ENCODE peak calls at places on chromosome 22, in eight cellular contexts. U is fibroblast of lung, Z is A549, E is fibroblast of the aortic adventitia, C is cardiac fibroblast, S is ovary, Q is tibial nerve, A is colonic mucosa. G is an unnamed sample.

GRCh38 chr22:50162391-50162956 is 8.1 kb upstream of the PANX2 start:
- DNase-seq in U (no peak), Z (no peak), E (no peak), C (no peak), S (no peak), Q (no peak), A (no peak), G (no peak)

GRCh38 chr22:50435701-50436115 is 39.1 kb downstream of the SBF1 start:
- DNase-seq in U (no peak), Z (no peak), E (no peak), C (no peak), S (peak), Q (no peak), A (no peak), G (no peak)

GRCh38 chr22:32706149-32706548 is 95.4 kb upstream of the TIMP3 start:
- DNase-seq in U (no peak), Z (no peak), E (peak), C (no peak), S (no peak), Q (no peak), A (no peak), G (no peak)

GRCh38 chr22:29443861-29444431 is 5.6 kb downstream of the RFPL1 start:
- DNase-seq in U (no peak), Z (no peak), E (no peak), C (no peak), S (no peak), Q (no peak), A (no peak), G (no peak)

GRCh38 chr22:32308191-32308590 is 49.5 kb upstream of the RFPL3 start:
- DNase-seq in U (no peak), Z (no peak), E (no peak), C (no peak), S (no peak), Q (no peak), A (no peak), G (no peak)

GRCh38 chr22:46737976-46738641 is at the start of gene CERK:
- DNase-seq in U (peak), Z (peak), E (peak), C (peak), S (peak), Q (peak), A (peak), G (peak)

GRCh38 chr22:29030618-29031235 is 30.9 kb downstream of the C22orf31 start:
- DNase-seq in U (peak), Z (peak), E (peak), C (peak), S (peak), Q (peak), A (peak), G (no peak)

GRCh38 chr22:27476318-27476717 is 325.2 kb downstream of the MN1 start:
- DNase-seq in U (no peak), Z (no peak), E (no peak), C (no peak), S (no peak), Q (no peak), A (no peak), G (no peak)

GRCh38 chr22:17699696-17700330 is 61.3 kb downstream of the BCL2L13 start:
- DNase-seq in U (no peak), Z (no peak), E (no peak), C (no peak), S (no peak), Q (no peak), A (no peak), G (no peak)

GRCh38 chr22:38947321-38948112 is 9.9 kb upstream of the APOBEC3A start:
- DNase-seq in U (no peak), Z (no peak), E (no peak), C (no peak), S (no peak), Q (no peak), A (no peak), G (no peak)

GRCh38 chr22:29691636-29692326 is 28.0 kb upstream of the CABP7 start:
- DNase-seq in U (no peak), Z (no peak), E (no peak), C (no peak), S (no peak), Q (no peak), A (no peak), G (no peak)

GRCh38 chr22:48630848-48631247 is 1196.8 kb downstream of the BRD1 start:
- DNase-seq in U (no peak), Z (no peak), E (no peak), C (no peak), S (no peak), Q (no peak), A (no peak), G (no peak)

GRCh38 chr22:48629631-48630443 is 1197.8 kb downstream of the BRD1 start:
- DNase-seq in U (no peak), Z (no peak), E (no peak), C (no peak), S (no peak), Q (no peak), A (no peak), G (no peak)

GRCh38 chr22:48630444-48630777 is 1197.3 kb downstream of the BRD1 start:
- DNase-seq in U (no peak), Z (no peak), E (no peak), C (no peak), S (no peak), Q (no peak), A (no peak), G (no peak)

GRCh38 chr22:48632641-48633246 is 1194.9 kb downstream of the BRD1 start:
- DNase-seq in U (no peak), Z (no peak), E (no peak), C (no peak), S (no peak), Q (no peak), A (no peak), G (no peak)

DNA sequence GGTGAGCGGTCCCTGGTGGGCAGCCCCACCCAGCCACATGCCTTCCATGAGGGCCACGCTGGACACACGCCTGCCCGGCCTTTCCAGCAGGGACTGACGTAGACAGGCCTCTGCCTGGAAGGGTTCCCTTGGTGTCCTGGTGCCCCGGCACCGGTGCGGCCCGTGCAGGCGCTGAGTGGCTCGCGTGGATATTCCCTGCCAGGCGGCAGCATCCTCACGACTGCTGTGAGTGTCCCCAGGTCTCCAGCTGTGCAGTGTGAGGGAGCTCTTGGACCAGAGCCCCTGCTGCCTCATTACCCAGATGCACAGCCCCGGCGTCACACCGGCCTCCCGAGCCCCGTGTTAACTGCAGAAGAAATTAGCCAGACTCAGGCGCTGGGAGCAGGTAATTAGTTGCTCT is 1196.4 kb downstream of the BRD1 start:
- DNase-seq in U (no peak), Z (no peak), E (no peak), C (no peak), S (no peak), Q (no peak), A (no peak), G (no peak)
- H3K4me3 ChIP-seq in U (no peak), Z (no peak), E (no peak), C (no peak), S (no peak), Q (no peak), A (no peak), G (no peak)

DNA sequence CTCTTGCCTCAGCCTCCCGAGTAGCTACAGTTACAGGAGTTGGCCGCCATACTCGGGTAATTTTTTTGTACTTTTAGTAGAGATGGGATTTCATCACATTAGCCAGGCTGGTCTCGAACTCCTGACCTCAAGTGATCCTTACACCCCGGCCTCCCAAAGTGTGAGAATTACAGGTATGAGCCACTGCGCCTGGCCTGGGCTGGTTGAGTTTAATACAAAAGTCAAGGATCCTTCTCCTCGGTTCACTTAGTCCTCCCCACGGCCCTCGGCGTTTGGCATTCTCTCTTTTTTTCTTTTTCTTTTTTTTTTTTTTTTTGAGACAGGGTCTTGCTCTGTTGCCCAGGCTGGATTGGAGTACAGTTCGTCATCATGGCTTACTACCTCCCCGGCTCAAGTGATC is 33.0 kb downstream of the MCHR1 start:
- DNase-seq in U (no peak), Z (no peak), E (no peak), C (no peak), S (no peak), Q (no peak), A (no peak), G (no peak)
- TF ChIP-seq CTCF in U (no peak), Z (no peak), E (no peak), C (no peak), S (no peak), Q (no peak), A (no peak), G (no peak)

GRCh38 chr22:25110846-25111578 is 88.6 kb upstream of the CRYBB3 start:
- DNase-seq in U (peak), Z (peak), E (peak), C (peak), S (peak), Q (peak), A (peak), G (peak)

GRCh38 chr22:25112538-25113253 is 87.0 kb upstream of the CRYBB3 start:
- DNase-seq in U (no peak), Z (no peak), E (no peak), C (no peak), S (no peak), Q (no peak), A (no peak), G (no peak)

GRCh38 chr22:25113316-25113721 is 86.3 kb upstream of the CRYBB3 start:
- DNase-seq in U (no peak), Z (no peak), E (no peak), C (no peak), S (no peak), Q (no peak), A (peak), G (no peak)

GRCh38 chr22:25110596-25110845 is 89.1 kb upstream of the CRYBB3 start:
- DNase-seq in U (no peak), Z (peak), E (no peak), C (no peak), S (no peak), Q (no peak), A (no peak), G (no peak)

GRCh38 chr22:25111579-25112517 is 87.8 kb upstream of the CRYBB3 start:
- DNase-seq in U (no peak), Z (no peak), E (no peak), C (no peak), S (no peak), Q (peak), A (peak), G (no peak)
- H3K4me3 ChIP-seq in U (no peak), Z (peak), E (peak), C (peak), S (peak), Q (peak), A (peak), G (peak)

DNA sequence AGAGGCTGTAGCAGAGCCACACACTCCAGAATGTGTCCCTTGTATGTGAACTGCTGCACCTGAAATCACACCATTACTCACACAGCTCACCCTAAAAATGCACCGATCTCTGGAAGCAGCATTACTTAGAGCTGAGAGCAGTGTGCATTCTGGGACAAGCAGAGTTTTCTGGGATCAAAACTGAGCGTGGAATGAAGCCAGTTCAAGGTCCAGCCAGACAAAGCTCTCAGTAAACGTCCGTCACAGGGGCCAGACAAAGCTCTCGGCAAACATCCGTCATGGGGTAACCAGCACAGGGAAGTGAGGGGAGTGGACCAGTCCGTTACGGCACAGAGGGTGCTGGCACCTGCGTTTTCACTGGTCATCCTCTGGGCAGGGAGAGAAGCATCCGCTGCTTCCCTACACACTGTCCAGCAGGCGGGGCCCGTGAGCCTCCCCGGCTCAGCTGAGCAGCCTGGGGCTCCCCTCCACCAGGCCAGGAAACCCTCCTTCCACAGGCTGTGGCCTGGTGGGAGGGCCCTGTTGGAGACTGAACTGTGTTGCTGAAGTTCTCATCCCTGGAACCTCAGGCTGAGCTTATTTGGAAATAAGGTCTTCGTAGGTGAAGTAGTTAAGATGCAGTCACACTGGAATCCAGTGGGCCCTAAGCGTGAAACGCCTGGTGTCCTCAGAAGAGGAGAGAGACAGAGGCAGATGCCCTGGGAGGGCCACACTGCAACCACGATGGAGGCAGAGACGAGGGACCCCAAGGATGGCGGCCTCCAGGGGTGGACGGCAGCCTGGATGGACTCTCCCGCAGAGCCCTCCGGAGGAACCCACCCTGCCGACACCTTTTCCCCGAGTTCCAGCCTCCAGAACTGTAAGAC is 883.9 kb downstream of the BRD1 start:
- DNase-seq in U (no peak), Z (peak), E (no peak), C (no peak), S (no peak), Q (no peak), A (peak), G (no peak)
- TF ChIP-seq CTCF in U (no peak), Z (peak), E (no peak), C (no peak), S (no peak), Q (peak), A (peak), G (no peak)

GRCh38 chr22:36587289-36588154 is 58.6 kb upstream of the EIF3D start:
- DNase-seq in U (peak), Z (peak), E (peak), C (peak), S (no peak), Q (no peak), A (no peak), G (no peak)
- H3K4me3 ChIP-seq in U (no peak), Z (no peak), E (peak), C (peak), S (no peak), Q (no peak), A (no peak), G (no peak)

GRCh38 chr22:47842119-47842518 is 1079.7 kb downstream of the TBC1D22A start:
- DNase-seq in U (no peak), Z (no peak), E (no peak), C (no peak), S (no peak), Q (no peak), A (no peak), G (no peak)
- TF ChIP-seq CTCF in U (no peak), Z (no peak), E (no peak), C (no peak), S (no peak), Q (no peak), A (no peak), G (no peak)

GRCh38 chr22:23565942-23566715 is 14.0 kb downstream of the IGLL1 start:
- DNase-seq in U (no peak), Z (no peak), E (no peak), C (no peak), S (peak), Q (no peak), A (no peak), G (no peak)

GRCh38 chr22:23564276-23564675 is 15.8 kb downstream of the IGLL1 start:
- DNase-seq in U (no peak), Z (no peak), E (no peak), C (no peak), S (no peak), Q (no peak), A (no peak), G (no peak)

GRCh38 chr22:23565288-23565941 is 14.7 kb downstream of the IGLL1 start:
- DNase-seq in U (no peak), Z (no peak), E (no peak), C (peak), S (no peak), Q (no peak), A (peak), G (no peak)

GRCh38 chr22:23569291-23569690 is 10.8 kb downstream of the IGLL1 start:
- DNase-seq in U (no peak), Z (no peak), E (no peak), C (no peak), S (peak), Q (no peak), A (no peak), G (no peak)

GRCh38 chr22:23566716-23567475 is 13.2 kb downstream of the IGLL1 start:
- DNase-seq in U (no peak), Z (no peak), E (no peak), C (no peak), S (no peak), Q (no peak), A (no peak), G (no peak)
- H3K4me3 ChIP-seq in U (no peak), Z (no peak), E (no peak), C (no peak), S (peak), Q (peak), A (no peak), G (no peak)

DNA sequence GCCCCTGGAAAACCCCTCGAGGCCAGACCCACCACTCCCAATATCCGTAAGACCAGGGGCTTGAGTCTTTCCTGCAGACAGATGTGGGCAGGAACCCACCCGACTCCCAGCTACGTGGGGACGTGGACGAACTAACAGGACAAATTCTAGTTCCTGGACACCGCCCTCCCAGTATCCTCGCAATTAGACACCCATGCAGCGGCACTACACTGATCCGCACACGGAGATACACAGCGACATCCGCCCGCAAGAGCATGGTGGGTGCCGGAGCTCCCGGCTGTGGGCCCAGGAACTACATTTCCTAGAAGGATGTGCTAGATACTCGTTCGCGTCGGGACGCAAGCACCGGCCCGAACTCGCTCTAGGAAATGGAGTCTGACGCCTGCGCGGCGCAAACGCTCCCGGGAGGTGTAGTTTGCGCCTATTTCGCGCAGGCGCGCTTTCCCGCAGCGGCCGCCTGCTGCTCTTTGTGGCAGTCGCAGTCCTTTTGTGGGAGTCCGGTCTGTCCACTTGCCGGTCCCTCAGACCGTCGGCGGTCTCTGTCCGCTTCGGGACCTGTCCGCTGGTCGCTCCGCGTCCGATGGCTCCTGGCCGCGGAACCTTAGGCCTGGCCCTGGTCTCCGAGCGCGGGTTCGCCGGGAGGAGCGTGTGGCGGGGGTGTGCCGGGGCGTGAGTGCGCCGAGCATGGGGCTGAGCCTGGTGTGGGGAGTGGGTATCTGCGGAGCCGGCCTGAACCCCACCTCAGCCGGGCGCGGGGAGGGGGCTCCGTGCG is at the start of gene ZNF74:
- DNase-seq in U (peak), Z (peak), E (peak), C (peak), S (peak), Q (peak), A (peak), G (peak)
- TF ChIP-seq CTCF in U (no peak), Z (no peak), E (no peak), C (no peak), S (no peak), Q (peak), A (no peak), G (no peak)

GRCh38 chr22:45552017-45552411 is 49.3 kb downstream of the FBLN1 start:
- DNase-seq in U (no peak), Z (no peak), E (no peak), C (no peak), S (peak), Q (no peak), A (no peak), G (no peak)
- H3K4me3 ChIP-seq in U (no peak), Z (no peak), E (no peak), C (no peak), S (no peak), Q (no peak), A (no peak), G (no peak)